ENCODE peak calls at places on chromosomes 2 and 18, in eight cellular contexts. I, P, A, X, T, B, Z and D are unnamed samples. For H3K4me1, the result is how much of the 10 kb centered on the place peaks cover.

GRCh38 chr2:235576337-235576910 is 82.6 kb downstream of the AGAP1 start:
- DNase-seq in I (no peak), P (no peak), A (no peak), X (no peak), T (no peak), B (no peak), Z (no peak), D (no peak)

GRCh38 chr2:159290289-159290907 is 3.9 kb upstream of the WDSUB1 start:
- DNase-seq in I (no peak), P (peak), A (no peak), X (no peak), T (peak), B (no peak), Z (no peak), D (no peak)

GRCh38 chr2:230913406-230913805 is 11.6 kb downstream of the GPR55 start:
- DNase-seq in I (peak), P (peak), A (peak), X (no peak), T (peak), B (peak), Z (no peak), D (no peak)

GRCh38 chr18:4125246-4125938 is 329.7 kb downstream of the DLGAP1 start:
- DNase-seq in I (no peak), P (no peak), A (no peak), X (peak), T (no peak), B (peak), Z (peak), D (peak)

GRCh38 chr2:230987137-230988020 is 8.5 kb upstream of the SPATA3 start:
- DNase-seq in I (peak), P (peak), A (peak), X (peak), T (peak), B (peak), Z (peak), D (peak)

GRCh38 chr2:218960196-218961165 is 1.0 kb downstream of the CDK5R2 start:
- DNase-seq in I (no peak), P (no peak), A (no peak), X (no peak), T (no peak), B (peak), Z (no peak), D (no peak)

GRCh38 chr18:80037300-80037699 is 3.1 kb downstream of the RBFA start:
- DNase-seq in I (no peak), P (no peak), A (no peak), X (no peak), T (no peak), B (no peak), Z (no peak), D (no peak)

GRCh38 chr18:32343634-32344033 is 127.0 kb downstream of the GAREM1 start:
- DNase-seq in I (no peak), P (no peak), A (no peak), X (no peak), T (no peak), B (no peak), Z (no peak), D (peak)

GRCh38 chr2:10924441-10924840 is 12.7 kb downstream of the KCNF1 start:
- DNase-seq in I (no peak), P (no peak), A (no peak), X (no peak), T (no peak), B (no peak), Z (no peak), D (no peak)

GRCh38 chr2:96527990-96528679 is 8.4 kb upstream of the ARID5A start:
- DNase-seq in I (no peak), P (peak), A (peak), X (peak), T (no peak), B (no peak), Z (peak), D (peak)

GRCh38 chr2:233107011-233107410 is 46.9 kb downstream of the INPP5D start:
- DNase-seq in I (no peak), P (no peak), A (no peak), X (no peak), T (no peak), B (no peak), Z (no peak), D (no peak)

GRCh38 chr2:239048771-239049170 is 200.9 kb downstream of the TWIST2 start:
- DNase-seq in I (no peak), P (no peak), A (no peak), X (no peak), T (no peak), B (no peak), Z (no peak), D (no peak)

GRCh38 chr2:105604938-105605337 is 139.8 kb upstream of the NCK2 start:
- DNase-seq in I (no peak), P (peak), A (no peak), X (peak), T (no peak), B (no peak), Z (no peak), D (no peak)

GRCh38 chr2:107412981-107413380 is 413.7 kb upstream of the RGPD4 start:
- DNase-seq in I (no peak), P (no peak), A (no peak), X (no peak), T (no peak), B (no peak), Z (no peak), D (no peak)

GRCh38 chr2:204154863-204155262 is 218.3 kb downstream of the ICOS start:
- DNase-seq in I (no peak), P (no peak), A (no peak), X (no peak), T (no peak), B (no peak), Z (no peak), D (no peak)

GRCh38 chr18:51654441-51655326 is 457.2 kb upstream of the MEX3C start:
- DNase-seq in I (no peak), P (no peak), A (no peak), X (no peak), T (no peak), B (peak), Z (no peak), D (no peak)

GRCh38 chr2:195563857-195564512 is 93.0 kb upstream of the SLC39A10 start:
- DNase-seq in I (no peak), P (no peak), A (no peak), X (no peak), T (no peak), B (no peak), Z (no peak), D (no peak)

GRCh38 chr18:34018358-34018757 is 206.4 kb downstream of the NOL4 start:
- DNase-seq in I (no peak), P (no peak), A (no peak), X (no peak), T (no peak), B (no peak), Z (no peak), D (no peak)

GRCh38 chr2:234955091-234955511 is 3.3 kb downstream of the SH3BP4 start:
- DNase-seq in I (no peak), P (no peak), A (no peak), X (no peak), T (no peak), B (peak), Z (no peak), D (no peak)

GRCh38 chr18:58364867-58365533 is 263.9 kb downstream of the ALPK2 start:
- DNase-seq in I (no peak), P (no peak), A (no peak), X (no peak), T (no peak), B (peak), Z (no peak), D (no peak)

GRCh38 chr18:35513181-35513932 is 15.6 kb upstream of the INO80C start:
- DNase-seq in I (peak), P (no peak), A (peak), X (no peak), T (peak), B (peak), Z (peak), D (peak)

GRCh38 chr18:76771132-76771824 is 51.1 kb upstream of the ZNF236 start:
- DNase-seq in I (no peak), P (no peak), A (no peak), X (no peak), T (no peak), B (no peak), Z (no peak), D (no peak)

GRCh38 chr2:37333256-37333655 is 8.6 kb upstream of the PRKD3 start:
- DNase-seq in I (no peak), P (no peak), A (no peak), X (no peak), T (no peak), B (no peak), Z (no peak), D (no peak)

GRCh38 chr2:37332560-37332959 is 7.9 kb upstream of the PRKD3 start:
- DNase-seq in I (no peak), P (no peak), A (no peak), X (no peak), T (no peak), B (no peak), Z (no peak), D (no peak)

GRCh38 chr2:37337636-37338280 is 6.7 kb upstream of the QPCT start:
- DNase-seq in I (no peak), P (no peak), A (no peak), X (no peak), T (no peak), B (no peak), Z (no peak), D (no peak)

GRCh38 chr2:37338933-37339332 is 5.5 kb upstream of the QPCT start:
- DNase-seq in I (no peak), P (no peak), A (no peak), X (no peak), T (no peak), B (no peak), Z (no peak), D (no peak)

GRCh38 chr2:37335604-37336003 is 8.8 kb upstream of the QPCT start:
- DNase-seq in I (no peak), P (no peak), A (no peak), X (no peak), T (no peak), B (no peak), Z (no peak), D (no peak)
- H3K4me1 ChIP-seq in I (under half), P (under half), A (under half), X (under half), T (under half), B (under half), Z (under half), D (under half)

GRCh38 chr2:120933693-120934092 is 198.0 kb downstream of the GLI2 start:
- DNase-seq in I (no peak), P (no peak), A (no peak), X (no peak), T (no peak), B (no peak), Z (no peak), D (no peak)
- H3K27ac ChIP-seq in I (peak), P (peak), A (no peak), X (no peak), T (peak), B (peak), Z (no peak), D (no peak)

DNA sequence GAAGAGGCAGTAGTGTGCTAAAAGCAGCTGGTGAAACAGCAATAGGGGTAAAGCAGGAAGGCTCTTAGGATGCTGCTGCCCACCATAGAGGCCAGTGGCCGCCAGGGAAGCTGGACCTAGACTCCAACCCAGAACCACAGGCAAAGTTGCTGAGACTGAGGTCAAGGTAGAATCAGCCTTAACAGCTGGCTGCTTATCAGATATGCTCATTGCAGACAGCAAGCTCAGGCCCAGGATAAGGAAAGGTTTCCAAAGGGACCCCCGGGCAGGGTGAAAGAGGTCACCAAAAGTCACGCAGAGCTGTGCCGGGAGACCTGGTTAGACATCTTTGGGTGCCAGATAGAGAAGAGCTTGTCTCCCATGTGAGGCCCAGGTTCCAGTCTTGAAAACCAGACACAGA is 42.9 kb upstream of the EPG5 start:
- DNase-seq in I (no peak), P (no peak), A (no peak), X (no peak), T (no peak), B (no peak), Z (no peak), D (no peak)
- H3K4me1 ChIP-seq in I (under half), P (under half), A (under half), X (under half), T (under half), B (under half), Z (under half), D (under half)

GRCh38 chr2:68371581-68371980 is 6.5 kb downstream of the PLEK start:
- DNase-seq in I (no peak), P (no peak), A (no peak), X (no peak), T (no peak), B (no peak), Z (no peak), D (no peak)

GRCh38 chr2:68367918-68368656 is 3.0 kb downstream of the PLEK start:
- DNase-seq in I (no peak), P (no peak), A (no peak), X (no peak), T (no peak), B (no peak), Z (no peak), D (no peak)

GRCh38 chr2:68371138-68371537 is 6.1 kb downstream of the PLEK start:
- DNase-seq in I (no peak), P (no peak), A (no peak), X (no peak), T (no peak), B (no peak), Z (no peak), D (no peak)

GRCh38 chr2:68368657-68369339 is 3.7 kb downstream of the PLEK start:
- DNase-seq in I (no peak), P (no peak), A (no peak), X (no peak), T (no peak), B (no peak), Z (no peak), D (no peak)

DNA sequence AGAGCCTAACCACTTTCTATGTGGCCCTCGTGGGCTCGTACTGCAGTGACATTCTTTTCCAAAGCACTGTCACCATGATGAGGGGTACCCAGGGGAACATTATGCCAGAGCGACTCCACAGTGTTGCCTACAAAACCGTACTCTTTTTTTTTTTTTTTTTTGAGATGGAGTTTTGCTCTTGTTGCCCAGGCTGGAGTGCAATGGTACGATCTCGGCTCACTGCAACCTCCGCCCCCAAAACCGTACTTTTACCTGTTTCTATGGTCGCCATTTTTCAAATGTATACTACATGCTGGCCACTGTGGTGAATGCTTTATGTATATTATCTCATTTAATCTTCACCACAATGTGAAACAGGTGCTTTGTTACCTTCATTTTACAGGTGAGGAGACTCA is 4.3 kb downstream of the PLEK start:
- DNase-seq in I (no peak), P (no peak), A (no peak), X (no peak), T (no peak), B (no peak), Z (no peak), D (no peak)
- H3K27ac ChIP-seq in I (no peak), P (no peak), A (peak), X (no peak), T (no peak), B (no peak), Z (no peak), D (no peak)

GRCh38 chr18:48007955-48008701 is 77.7 kb upstream of the SMAD2 start:
- DNase-seq in I (peak), P (peak), A (peak), X (peak), T (peak), B (peak), Z (peak), D (peak)

GRCh38 chr18:48006415-48007175 is 76.1 kb upstream of the SMAD2 start:
- DNase-seq in I (no peak), P (no peak), A (no peak), X (no peak), T (no peak), B (no peak), Z (no peak), D (no peak)

GRCh38 chr18:48007381-48007780 is 76.9 kb upstream of the SMAD2 start:
- DNase-seq in I (no peak), P (no peak), A (no peak), X (no peak), T (no peak), B (no peak), Z (no peak), D (no peak)

GRCh38 chr18:48010264-48010663 is 79.8 kb upstream of the SMAD2 start:
- DNase-seq in I (no peak), P (no peak), A (no peak), X (no peak), T (no peak), B (no peak), Z (no peak), D (no peak)

GRCh38 chr18:48009116-48009825 is 78.8 kb upstream of the SMAD2 start:
- DNase-seq in I (no peak), P (no peak), A (no peak), X (no peak), T (no peak), B (no peak), Z (no peak), D (no peak)
- H3K4me1 ChIP-seq in I (under half), P (under half), A (under half), X (under half), T (under half), B (under half), Z (under half), D (under half)

GRCh38 chr18:55515946-55516710 is 71.9 kb downstream of the TCF4 start:
- DNase-seq in I (no peak), P (no peak), A (no peak), X (no peak), T (no peak), B (no peak), Z (no peak), D (no peak)
- H3K27ac ChIP-seq in I (no peak), P (no peak), A (no peak), X (peak), T (no peak), B (no peak), Z (no peak), D (no peak)